ENCODE peak calls at places on chromosomes 2 and 18, in seven cellular contexts. M is T-helper 1 cell; A is KBM-7; N is GM12865; Y is stimulated activated CD4-positive, alpha-beta T cell treated with anti-CD3 and anti-CD28 coated beads, Interleukin-2, amount 100 ng/mL, for 4 hours; U is heart right ventricle; X is activated CD8-positive, alpha-beta memory T cell treated with anti-CD3 and anti-CD28 coated beads, Interleukin-2, amount 50 U/mL, for 4 hours. R is an unnamed sample.

GRCh38 chr2:52880872-52881271 is 886.7 kb upstream of the CHAC2 start:
- DNase-seq in M (no peak), A (no peak), N (no peak), Y (no peak), U (no peak), X (no peak), R (no peak)

GRCh38 chr2:195658541-195658890 is 1.5 kb downstream of the SLC39A10 start:
- DNase-seq in M (peak), A (no peak), N (peak), Y (peak), U (peak), X (no peak), R (no peak)

GRCh38 chr2:48450256-48450655 is 79.7 kb upstream of the STON1 start:
- DNase-seq in M (no peak), A (no peak), N (no peak), Y (no peak), U (no peak), X (no peak), R (no peak)

GRCh38 chr2:18498531-18498930 is 61.9 kb downstream of the RDH14 start:
- DNase-seq in M (no peak), A (no peak), N (no peak), Y (no peak), U (no peak), X (no peak), R (no peak)

GRCh38 chr2:144513388-144514100 is 6.4 kb downstream of the ZEB2 start:
- DNase-seq in M (no peak), A (peak), N (no peak), Y (no peak), U (no peak), X (peak), R (no peak)

GRCh38 chr2:225737556-225737955 is 338.0 kb downstream of the NYAP2 start:
- DNase-seq in M (no peak), A (no peak), N (no peak), Y (no peak), U (no peak), X (no peak), R (no peak)

GRCh38 chr2:119758881-119759450 is 756 bp upstream of the PTPN4 start:
- DNase-seq in M (no peak), A (peak), N (no peak), Y (no peak), U (no peak), X (no peak), R (no peak)

GRCh38 chr18:3468833-3469232 is 18.9 kb downstream of the TGIF1 start:
- DNase-seq in M (no peak), A (peak), N (no peak), Y (no peak), U (no peak), X (no peak), R (peak)

R was measured in GDM1.